ENCODE peak calls at places on chromosomes 5 and 9, in ten cellular contexts. V is mammary epithelial cell, W is A549, M is thoracic aorta, J is lower lobe of right lung, Z is psoas muscle, Y is left ventricle myocardium inferior, B is uterus, A is GM23338, U is prostate gland. N is an unnamed sample.

GRCh38 chr5:175849153-175849552 is 22.2 kb upstream of the CPLX2 start:
- DNase-seq in U (no peak), W (no peak), A (no peak), V (no peak), Y (no peak), J (no peak), Z (no peak), B (no peak), M (no peak), N (no peak)

GRCh38 chr9:131469951-131470350 is 32.8 kb upstream of the POMT1 start:
- DNase-seq in V (no peak), Y (no peak), B (no peak), J (no peak), M (no peak), U (no peak), A (no peak), W (no peak), Z (no peak), N (no peak)

GRCh38 chr9:130565792-130566191 is 13.6 kb upstream of the FUBP3 start:
- DNase-seq in M (no peak), V (no peak), Z (no peak), U (no peak), Y (no peak), J (no peak), A (no peak), B (no peak), W (no peak), N (no peak)

GRCh38 chr5:132782101-132782500 is 5.1 kb upstream of the SEPTIN8 start:
- DNase-seq in A (no peak), Y (no peak), V (peak; percentile 20), U (no peak), W (no peak), M (no peak), Z (no peak), J (no peak), B (no peak), N (no peak)

GRCh38 chr9:127803507-127804352 is 1.0 kb downstream of the FPGS start:
- DNase-seq in B (no peak), A (peak; percentile 59), V (peak; percentile 86), Z (no peak), Y (no peak), J (peak; percentile 66), U (no peak), W (peak; percentile 64), M (peak; percentile 59), N (peak; percentile 70)

GRCh38 chr9:21696411-21696865 is 106.0 kb upstream of the MTAP start:
- DNase-seq in W (peak; percentile 48), A (peak; percentile 92), Y (no peak), Z (no peak), V (no peak), J (peak; percentile 45), B (no peak), U (no peak), M (no peak), N (no peak)

GRCh38 chr9:97365634-97366033 is 46.3 kb upstream of the TDRD7 start:
- DNase-seq in Z (no peak), B (no peak), W (no peak), A (no peak), M (no peak), J (no peak), Y (no peak), V (no peak), U (no peak), N (no peak)

GRCh38 chr9:115969096-115969495 is 184.5 kb upstream of the PAPPA start:
- DNase-seq in V (no peak), Z (no peak), M (no peak), J (no peak), A (no peak), Y (no peak), B (no peak), U (no peak), W (no peak), N (no peak)

GRCh38 chr5:116507051-116507537 is 67.5 kb downstream of the SEMA6A start:
- DNase-seq in B (no peak), V (no peak), M (no peak), J (no peak), Z (no peak), W (no peak), Y (no peak), A (no peak), U (no peak), N (no peak)

GRCh38 chr5:116509483-116510244 is 65.0 kb downstream of the SEMA6A start:
- DNase-seq in W (no peak), U (no peak), B (no peak), A (peak; percentile 59), J (no peak), M (no peak), Y (no peak), Z (no peak), V (no peak), N (no peak)

GRCh38 chr5:116510525-116510924 is 64.1 kb downstream of the SEMA6A start:
- DNase-seq in A (no peak), Y (no peak), M (no peak), B (no peak), J (no peak), W (no peak), Z (no peak), U (no peak), V (no peak), N (no peak)

GRCh38 chr5:116507941-116508655 is 66.5 kb downstream of the SEMA6A start:
- DNase-seq in U (no peak), Z (no peak), Y (no peak), W (no peak), B (no peak), V (no peak), J (no peak), M (no peak), A (no peak), N (no peak)

DNA sequence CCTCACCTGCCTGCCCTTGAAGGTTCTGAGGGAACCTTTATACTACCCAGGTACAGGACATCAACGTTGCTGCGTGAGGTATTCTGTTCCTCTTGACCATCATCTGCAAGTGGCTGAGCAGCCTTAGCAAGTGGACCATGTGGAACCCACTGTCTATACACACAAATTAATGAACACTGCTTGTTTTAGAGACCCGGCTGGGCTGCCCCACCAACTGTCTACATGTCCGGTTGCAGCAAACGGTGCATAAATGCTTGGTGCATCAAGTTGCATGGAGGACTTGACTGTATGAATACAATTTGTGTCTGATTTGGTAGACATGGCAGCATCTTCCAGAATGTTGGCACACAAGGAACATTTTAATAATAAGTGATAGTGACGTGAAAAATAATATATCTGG is 65.8 kb downstream of the SEMA6A start:
- DNase-seq in M (no peak), Y (no peak), J (no peak), V (no peak), U (no peak), A (no peak), Z (no peak), B (no peak), W (no peak), N (no peak)
- H3K4me1 ChIP-seq in M (peaks cover 10% of the 10 kb centered on the region), Y (peaks cover 12% of the 10 kb centered on the region), J (peaks cover 12% of the 10 kb centered on the region), V (no peaks in the 10 kb centered on the region), U (no peaks in the 10 kb centered on the region), A (peaks cover 98% of the 10 kb centered on the region), Z (peaks cover 6% of the 10 kb centered on the region), B (no peaks in the 10 kb centered on the region), W (no peaks in the 10 kb centered on the region), N (no peaks in the 10 kb centered on the region)

DNA sequence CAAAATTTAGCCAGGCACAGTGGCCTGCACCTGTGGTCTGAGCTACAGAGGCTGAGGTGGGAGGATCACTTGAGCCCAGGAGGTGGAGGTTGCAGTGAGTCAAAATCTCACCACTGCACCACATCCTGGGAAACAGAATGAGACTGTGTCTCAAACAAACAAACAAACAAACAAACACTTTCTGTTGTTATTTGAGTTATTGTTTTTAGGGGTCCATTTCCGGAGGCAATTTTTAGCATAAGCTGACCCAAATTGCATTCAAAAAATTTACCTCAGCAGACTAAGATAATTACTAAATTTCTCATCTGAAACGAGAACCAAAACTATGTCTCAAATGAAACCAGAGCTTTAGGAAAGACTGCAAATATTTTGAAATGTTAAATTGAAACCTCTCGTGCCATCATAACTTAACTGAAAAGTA is 1485.1 kb downstream of the EFNA5 start:
- DNase-seq in M (no peak), A (no peak), V (no peak), Y (no peak), U (no peak), Z (no peak), B (no peak), W (no peak), J (no peak), N (no peak)
- H3K27ac ChIP-seq in M (no peak overlapping the region), A (no peak overlapping the region), V (no peak overlapping the region), Y (no peak overlapping the region), U (no peak overlapping the region), Z (no peak overlapping the region), B (no peak overlapping the region), W (no peak overlapping the region), J (no peak overlapping the region), N (no peak overlapping the region)

DNA sequence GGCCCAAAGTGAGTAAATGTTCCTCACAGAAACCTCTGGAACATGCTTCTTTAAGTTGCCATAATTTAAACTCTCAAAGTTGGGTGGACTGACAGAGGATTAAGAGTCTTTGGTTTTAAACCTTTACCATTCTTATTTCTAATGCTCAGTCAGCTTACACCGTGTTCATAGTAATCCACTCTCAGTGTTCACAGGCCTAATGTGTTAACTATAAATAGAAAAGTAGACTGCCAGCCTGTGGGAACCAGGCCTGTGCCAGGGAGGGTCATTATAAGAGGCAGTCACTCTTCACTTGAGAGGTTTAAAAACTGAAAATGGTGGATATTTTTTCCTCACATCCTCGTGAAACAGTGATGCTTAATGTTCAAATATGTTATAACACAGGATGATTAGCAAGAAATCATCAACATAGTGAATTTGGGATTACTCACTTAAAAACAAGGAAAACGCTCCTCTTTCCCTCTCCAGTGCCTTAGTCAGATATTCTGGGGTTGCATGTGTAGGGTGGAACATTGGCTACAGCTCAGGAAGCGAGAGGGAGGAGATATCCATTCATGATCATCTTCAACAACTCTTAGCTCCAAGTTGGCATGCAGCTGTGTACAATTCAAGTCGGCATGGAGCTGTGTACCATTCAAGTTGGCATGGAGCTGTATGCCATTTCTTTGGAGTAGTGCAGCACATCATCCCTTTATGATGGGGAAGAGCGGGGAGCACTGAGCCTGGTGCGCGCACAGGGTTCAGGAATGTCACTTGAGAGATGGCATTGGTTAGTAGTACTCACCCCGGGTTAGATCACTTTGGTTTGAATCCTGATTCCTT is 65.8 kb downstream of the KIAA1958 start:
- DNase-seq in J (no peak), B (no peak), Z (no peak), U (no peak), Y (no peak), M (no peak), A (no peak), V (no peak), W (no peak), N (no peak)
- H3K4me1 ChIP-seq in J (peaks cover 4% of the 10 kb centered on the region), B (no peaks in the 10 kb centered on the region), Z (peaks cover 17% of the 10 kb centered on the region), U (no peaks in the 10 kb centered on the region), Y (peaks cover 32% of the 10 kb centered on the region), M (peaks cover 32% of the 10 kb centered on the region), A (peaks cover 45% of the 10 kb centered on the region), V (peaks cover 25% of the 10 kb centered on the region), W (peaks cover 3% of the 10 kb centered on the region), N (no peaks in the 10 kb centered on the region)

GRCh38 chr9:129027224-129027684 is 877 bp downstream of the SH3GLB2 start:
- DNase-seq in A (peak; percentile 58), M (no peak), W (no peak), B (no peak), V (peak; percentile 19), Z (no peak), J (no peak), U (no peak), Y (no peak), N (peak; percentile 42)

GRCh38 chr9:129026442-129027223 is 1.5 kb downstream of the SH3GLB2 start:
- DNase-seq in B (no peak), Y (no peak), V (peak; percentile 29), Z (no peak), J (no peak), M (no peak), W (no peak), A (peak; percentile 76), U (peak; percentile 44), N (peak; percentile 64)

GRCh38 chr9:129028192-129028966 is at the start of gene SH3GLB2:
- DNase-seq in W (peak; percentile 83), A (peak; percentile 90), V (peak; percentile 86), U (peak; percentile 96), M (peak; percentile 64), B (peak; percentile 97), Z (peak; percentile 93), Y (peak; percentile 94), J (peak; percentile 95), N (peak; percentile 97)

GRCh38 chr9:129030191-129030590 is 2.1 kb upstream of the SH3GLB2 start:
- DNase-seq in B (no peak), Y (no peak), W (no peak), V (peak; percentile 30), M (no peak), Z (no peak), A (no peak), J (no peak), U (no peak), N (no peak)

DNA sequence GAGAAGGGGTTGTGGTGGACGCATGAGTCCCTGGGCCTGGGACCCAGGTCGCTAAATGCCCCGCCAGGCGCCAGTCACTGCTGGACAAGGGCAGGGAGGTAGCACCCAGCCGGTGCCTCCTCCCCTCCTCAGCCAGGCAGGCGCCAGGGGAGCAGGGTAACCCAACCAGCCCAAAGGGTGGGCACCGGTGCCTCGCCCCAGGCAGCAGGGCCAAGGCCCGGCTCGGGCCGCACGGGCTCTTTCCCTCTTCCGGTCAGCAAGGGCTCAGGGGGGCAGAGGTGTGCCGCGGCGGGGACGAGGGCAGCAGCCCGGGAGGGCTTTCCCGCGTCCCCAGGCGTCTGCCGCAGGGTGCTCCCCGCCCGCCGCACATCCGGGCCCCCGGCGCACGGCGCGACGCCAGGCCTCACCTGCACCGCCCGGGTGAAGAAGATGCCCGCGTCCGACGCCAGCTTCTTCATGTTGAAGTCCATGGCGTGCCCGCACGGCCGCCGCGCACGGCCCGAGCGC is 393 bp downstream of the SH3GLB2 start:
- DNase-seq in J (peak; percentile 84), M (no peak), W (peak; percentile 44), Y (peak; percentile 31), B (no peak), U (no peak), V (peak; percentile 57), A (peak; percentile 71), Z (no peak), N (no peak)
- H3K27ac ChIP-seq in J (peak overlapping the region; percentile 78), M (peak overlapping the region; percentile 75), W (peak overlapping the region; percentile 93), Y (peak overlapping the region; percentile 78), B (peak overlapping the region; percentile 67), U (peak overlapping the region; percentile 81), V (peak overlapping the region; percentile 37), A (no peak overlapping the region), Z (peak overlapping the region; percentile 88), N (peak overlapping the region; percentile 84)